ENCODE peak calls at places on chromosomes 6 and 20, in eight cellular contexts. E is A172, L is GM19239, W is GM10248, M is caudate nucleus, S is Panc1, G is H54, F is progenitor cell of endocrine pancreas. Z is an unnamed sample.

GRCh38 chr6:11275598-11275997 is 43.1 kb upstream of the NEDD9 start:
- DNase-seq in E (no peak), L (peak; percentile 62), W (peak; percentile 77), M (no peak), S (no peak), G (no peak), F (no peak), Z (peak; percentile 51)

GRCh38 chr6:398558-399078 is 7.1 kb downstream of the IRF4 start:
- DNase-seq in E (no peak), L (no peak), W (no peak), M (no peak), S (no peak), G (no peak), F (no peak), Z (no peak)

GRCh38 chr6:5116243-5116991 is 31.3 kb downstream of the PPP1R3G start:
- DNase-seq in E (no peak), L (no peak), W (no peak), M (no peak), S (no peak), G (no peak), F (no peak), Z (no peak)

GRCh38 chr6:11183761-11184362 is 48.6 kb downstream of the NEDD9 start:
- DNase-seq in E (no peak), L (no peak), W (no peak), M (no peak), S (no peak), G (no peak), F (no peak), Z (no peak)

GRCh38 chr20:61744691-61745396 is 320.8 kb downstream of the TAF4 start:
- DNase-seq in E (peak; percentile 34), L (no peak), W (no peak), M (no peak), S (no peak), G (peak; percentile 33), F (no peak), Z (no peak)

GRCh38 chr6:7673063-7673536 is 52.8 kb upstream of the BMP6 start:
- DNase-seq in E (peak; percentile 61), L (no peak), W (no peak), M (no peak), S (no peak), G (peak; percentile 65), F (no peak), Z (no peak)

GRCh38 chr6:151236668-151237401 is 2.9 kb upstream of the AKAP12 start:
- DNase-seq in E (no peak), L (no peak), W (no peak), M (no peak), S (no peak), G (no peak), F (no peak), Z (no peak)

GRCh38 chr6:40336986-40337780 is 250.0 kb downstream of the LRFN2 start:
- DNase-seq in E (no peak), L (no peak), W (no peak), M (no peak), S (no peak), G (no peak), F (no peak), Z (no peak)

GRCh38 chr6:143169440-143169839 is 108.8 kb downstream of the AIG1 start:
- DNase-seq in E (no peak), L (no peak), W (no peak), M (no peak), S (no peak), G (no peak), F (no peak), Z (no peak)

GRCh38 chr20:35895476-35895875 is 58.8 kb downstream of the SCAND1 start:
- DNase-seq in E (no peak), L (no peak), W (no peak), M (no peak), S (no peak), G (no peak), F (no peak), Z (no peak)

Z was measured in HuH-7.